ENCODE peak calls at places on chromosomes 2 and 18, in four cellular contexts. M, I, Z and D are unnamed samples.

GRCh38 chr18:55351220-55351619 is 236.8 kb downstream of the TCF4 start:
- DNase-seq in M (no peak), I (peak; percentile 52), Z (no peak), D (no peak)

GRCh38 chr2:128427356-128427755 is 108.7 kb upstream of the HS6ST1 start:
- DNase-seq in M (no peak), I (no peak), Z (no peak), D (no peak)

GRCh38 chr2:164000171-164000570 is 264.4 kb upstream of the FIGN start:
- DNase-seq in M (no peak), I (no peak), Z (no peak), D (no peak)

GRCh38 chr2:46313063-46313462 is 15.9 kb downstream of the EPAS1 start:
- DNase-seq in M (no peak), I (no peak), Z (no peak), D (no peak)

GRCh38 chr2:229422005-229422404 is 150.9 kb upstream of the PID1 start:
- DNase-seq in M (no peak), I (no peak), Z (no peak), D (no peak)

GRCh38 chr2:162166174-162166573 is 14.1 kb upstream of the GCG start:
- DNase-seq in M (no peak), I (no peak), Z (no peak), D (no peak)

GRCh38 chr2:81853331-81853730 is 1548.8 kb upstream of the LRRTM1 start:
- DNase-seq in M (no peak), I (peak; percentile 0), Z (no peak), D (no peak)

GRCh38 chr18:74196220-74197119 is 48.1 kb downstream of the TIMM21 start:
- DNase-seq in M (peak; percentile 70), I (peak; percentile 66), Z (no peak), D (no peak)

GRCh38 chr2:50606860-50607259 is 425.1 kb downstream of the NRXN1 start:
- DNase-seq in M (no peak), I (no peak), Z (no peak), D (no peak)

GRCh38 chr2:241458687-241459086 is 49.7 kb downstream of the STK25 start:
- DNase-seq in M (no peak), I (no peak), Z (no peak), D (no peak)

GRCh38 chr2:10331033-10331701 is 28.5 kb downstream of the HPCAL1 start:
- DNase-seq in M (peak; percentile 58), I (no peak), Z (no peak), D (no peak)

GRCh38 chr2:230268606-230269222 is 43.2 kb downstream of the SP140 start:
- DNase-seq in M (no peak), I (peak; percentile 1), Z (no peak), D (no peak)

GRCh38 chr2:205574041-205574440 is 108.3 kb upstream of the NRP2 start:
- DNase-seq in M (no peak), I (no peak), Z (no peak), D (no peak)

GRCh38 chr2:137050949-137051348 is 285.6 kb downstream of the THSD7B start:
- DNase-seq in M (no peak), I (no peak), Z (no peak), D (no peak)
- TF ChIP-seq CTCF in M (no peak), I (no peak), Z (no peak), D (peak; percentile 66)

GRCh38 chr2:96231316-96231715 is 22.7 kb upstream of the STARD7 start:
- DNase-seq in M (no peak), I (no peak), Z (no peak), D (no peak)
- TF ChIP-seq CTCF in M (no peak), I (no peak), Z (no peak), D (no peak)

DNA sequence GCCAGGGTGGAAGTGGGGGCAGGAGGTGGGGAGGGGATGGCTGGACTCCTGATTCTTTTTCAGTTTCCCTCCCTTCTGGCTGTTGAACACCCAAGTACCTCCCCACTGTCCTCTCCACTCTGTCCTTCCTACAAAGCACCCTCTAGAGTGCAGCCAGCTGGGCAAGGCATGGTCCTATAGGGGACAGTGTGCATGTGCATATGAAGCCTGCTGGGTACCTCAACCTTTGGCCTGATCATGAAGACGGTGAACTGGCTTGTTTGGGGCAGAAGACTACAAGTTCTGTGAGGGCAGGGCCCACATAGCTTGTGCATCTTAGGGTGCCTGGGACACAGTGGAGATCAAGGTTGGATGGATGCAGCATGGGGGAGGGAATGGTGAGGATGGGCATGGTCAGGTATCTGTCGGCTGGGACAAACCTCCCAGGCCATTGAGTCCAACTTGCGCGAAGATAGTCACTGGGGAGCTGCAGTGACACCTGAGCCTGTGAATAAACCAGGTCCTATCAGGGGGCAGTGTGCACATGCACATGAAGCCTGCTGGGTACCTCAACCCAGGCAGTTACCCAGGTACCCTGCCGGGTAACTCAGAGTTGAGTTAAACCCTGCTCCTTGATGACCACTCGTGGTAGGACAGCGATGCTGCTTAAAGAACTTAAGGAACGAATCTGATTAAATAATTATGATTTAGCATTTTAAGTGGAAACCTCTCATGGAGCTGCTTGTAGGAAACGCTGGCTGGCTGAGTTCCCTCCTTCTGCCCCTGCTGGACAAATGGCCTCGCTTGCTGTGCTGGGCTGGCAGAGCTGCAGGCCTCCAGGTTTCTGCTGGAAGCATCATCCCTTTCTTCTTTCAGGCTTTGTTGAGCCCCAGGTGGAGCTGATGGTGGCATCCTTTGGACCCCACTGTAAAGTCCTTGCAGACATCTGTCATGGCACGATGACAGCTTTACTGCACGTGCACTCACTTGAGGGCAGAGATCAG is 84.0 kb downstream of the POLR1A start:
- DNase-seq in M (no peak), I (no peak), Z (no peak), D (no peak)
- TF ChIP-seq CTCF in M (no peak), I (no peak), Z (no peak), D (no peak)

GRCh38 chr2:28606986-28607441 is 111.2 kb downstream of the PLB1 start:
- DNase-seq in M (peak; percentile 47), I (peak; percentile 44), Z (no peak), D (no peak)
- TF ChIP-seq CTCF in M (peak; percentile 62), I (peak; percentile 35), Z (no peak), D (no peak)

DNA sequence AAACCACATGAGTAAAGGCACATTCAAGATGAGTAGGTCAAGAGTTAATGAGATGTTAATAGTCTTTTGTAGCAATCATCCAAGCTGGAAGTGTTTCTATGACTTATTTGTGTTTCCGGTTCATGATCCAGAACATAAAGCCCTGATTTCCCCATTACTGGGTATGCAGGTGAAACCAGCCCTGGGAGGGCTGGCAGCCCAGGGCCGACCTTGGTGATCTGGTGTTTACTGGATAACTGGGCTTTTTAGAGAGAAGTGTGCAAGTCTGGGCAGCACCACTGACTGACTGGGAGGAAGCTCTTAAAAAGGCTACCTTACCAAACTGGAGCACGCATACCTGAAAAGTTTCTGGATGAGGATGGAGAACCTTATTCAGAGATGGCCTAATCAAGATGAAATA is 431.6 kb upstream of the VRK2 start:
- DNase-seq in M (no peak), I (no peak), Z (no peak), D (no peak)
- TF ChIP-seq CTCF in M (no peak), I (no peak), Z (no peak), D (no peak)

GRCh38 chr2:39696838-39697237 is 31.1 kb downstream of the TMEM178A start:
- DNase-seq in M (no peak), I (peak; percentile 87), Z (peak; percentile 8), D (no peak)

GRCh38 chr2:39701137-39701536 is 35.4 kb downstream of the TMEM178A start:
- DNase-seq in M (no peak), I (no peak), Z (no peak), D (no peak)

GRCh38 chr2:39693275-39693674 is 27.6 kb downstream of the TMEM178A start:
- DNase-seq in M (no peak), I (no peak), Z (no peak), D (no peak)

GRCh38 chr2:39696072-39696471 is 30.4 kb downstream of the TMEM178A start:
- DNase-seq in M (no peak), I (peak; percentile 93), Z (peak; percentile 30), D (no peak)

DNA sequence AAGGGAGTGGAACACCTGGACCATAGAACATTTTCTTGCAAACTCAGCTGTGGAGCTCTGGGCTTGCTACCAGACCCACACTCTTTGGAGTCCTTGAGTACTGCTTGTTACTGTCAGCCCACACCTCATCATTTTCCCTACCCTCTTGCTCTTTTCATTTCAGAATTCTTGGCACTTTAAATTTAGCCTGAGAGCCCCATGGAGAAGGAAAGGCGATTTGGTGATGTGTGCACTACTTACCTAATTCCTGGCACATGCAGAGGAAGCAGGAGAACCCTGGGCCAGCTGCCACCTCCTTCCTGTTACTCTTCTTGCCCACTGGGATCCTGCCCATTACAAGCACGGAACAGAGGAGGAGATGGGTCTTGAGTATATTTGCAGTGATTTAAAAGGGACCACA is 31.8 kb downstream of the TMEM178A start:
- DNase-seq in M (no peak), I (peak; percentile 3), Z (no peak), D (no peak)
- TF ChIP-seq CTCF in M (no peak), I (no peak), Z (no peak), D (no peak)